ENCODE peak calls at places on chromosome 18, in five cellular contexts. Q is neural progenitor cell, W is H1, D is HepG2, H is GM12878. M is an unnamed sample.

GRCh38 chr18:10095356-10095755 is 181.5 kb downstream of the VAPA start:
- DNase-seq in W (no peak), H (no peak), Q (no peak), D (no peak), M (no peak)

GRCh38 chr18:23994361-23994902 is 20.1 kb upstream of the TTC39C start:
- DNase-seq in D (peak; percentile 52), H (no peak), Q (peak; percentile 21), W (no peak), M (no peak)

GRCh38 chr18:55487997-55488396 is 100.0 kb downstream of the TCF4 start:
- DNase-seq in D (no peak), H (no peak), W (no peak), Q (no peak), M (no peak)

GRCh38 chr18:23137788-23138216 is 2.5 kb downstream of the CABLES1 start:
- DNase-seq in D (no peak), W (no peak), H (no peak), Q (no peak), M (no peak)

GRCh38 chr18:26436176-26437031 is 111.9 kb downstream of the KCTD1 start:
- DNase-seq in H (no peak), D (peak; percentile 34), Q (no peak), W (peak; percentile 38), M (no peak)

GRCh38 chr18:59718108-59719057 is 21.2 kb upstream of the CCBE1 start:
- DNase-seq in Q (no peak), D (no peak), H (no peak), W (no peak), M (no peak)

GRCh38 chr18:55695091-55695490 is 107.1 kb upstream of the TCF4 start:
- DNase-seq in D (no peak), W (no peak), H (no peak), Q (no peak), M (no peak)

GRCh38 chr18:22650247-22650646 is 232.5 kb upstream of the CTAGE1 start:
- DNase-seq in D (no peak), H (no peak), W (no peak), Q (no peak), M (no peak)

GRCh38 chr18:62494764-62495163 is 28.1 kb upstream of the ZCCHC2 start:
- DNase-seq in D (no peak), W (no peak), H (no peak), Q (no peak), M (no peak)

GRCh38 chr18:43170586-43170985 is 55.1 kb upstream of the RIT2 start:
- DNase-seq in D (no peak), H (no peak), Q (no peak), W (no peak), M (no peak)

GRCh38 chr18:36269157-36269556 is 28.4 kb upstream of the FHOD3 start:
- DNase-seq in Q (no peak), D (no peak), H (no peak), W (no peak), M (no peak)

GRCh38 chr18:8946046-8946838 is 156.3 kb upstream of the NDUFV2 start:
- DNase-seq in D (no peak), H (no peak), W (no peak), Q (no peak), M (no peak)

GRCh38 chr18:33946322-33946721 is 278.4 kb downstream of the NOL4 start:
- DNase-seq in H (no peak), Q (no peak), D (no peak), W (no peak), M (no peak)

GRCh38 chr18:37385846-37386435 is 179.7 kb downstream of the CELF4 start:
- DNase-seq in H (no peak), Q (peak; percentile 56), W (no peak), D (peak; percentile 13), M (no peak)

GRCh38 chr18:47163241-47163640 is 12.9 kb downstream of the IER3IP1 start:
- DNase-seq in W (no peak), D (no peak), H (no peak), Q (no peak), M (no peak)

GRCh38 chr18:61703508-61703907 is 189.3 kb downstream of the RNF152 start:
- DNase-seq in D (no peak), H (no peak), W (no peak), Q (no peak), M (no peak)

GRCh38 chr18:10205136-10205535 is 249.3 kb upstream of the APCDD1 start:
- DNase-seq in H (no peak), D (no peak), W (no peak), Q (no peak), M (no peak)

GRCh38 chr18:13321923-13322322 is 103.4 kb downstream of the LDLRAD4 start:
- DNase-seq in W (no peak), H (no peak), Q (no peak), D (no peak), M (no peak)

GRCh38 chr18:75491361-75491760 is 63.9 kb upstream of the SMIM21 start:
- DNase-seq in Q (no peak), W (no peak), D (no peak), H (no peak), M (no peak)

GRCh38 chr18:9008709-9009635 is 93.5 kb upstream of the NDUFV2 start:
- DNase-seq in W (no peak), Q (no peak), H (no peak), D (no peak), M (no peak)

GRCh38 chr18:43627833-43628370 is 350.6 kb upstream of the SYT4 start:
- DNase-seq in Q (no peak), H (no peak), D (no peak), W (no peak), M (no peak)

GRCh38 chr18:2988041-2988794 is 24.7 kb downstream of the LPIN2 start:
- DNase-seq in Q (no peak), D (no peak), H (no peak), W (no peak), M (no peak)

GRCh38 chr18:27185025-27185763 is at the start of gene CHST9:
- DNase-seq in H (no peak), D (no peak), Q (peak; percentile 73), W (peak; percentile 80), M (no peak)

GRCh38 chr18:78080761-78081160 is 831.1 kb downstream of the GALR1 start:
- DNase-seq in H (no peak), Q (no peak), D (no peak), W (no peak), M (no peak)

GRCh38 chr18:34028341-34028740 is 196.4 kb downstream of the NOL4 start:
- DNase-seq in Q (no peak), H (no peak), D (no peak), W (no peak), M (no peak)

GRCh38 chr18:413263-413662 is 87.2 kb downstream of the COLEC12 start:
- DNase-seq in D (no peak), H (no peak), Q (no peak), W (no peak), M (no peak)

GRCh38 chr18:23844991-23845680 is 155.9 kb downstream of the LAMA3 start:
- DNase-seq in Q (peak; percentile 52), D (no peak), W (no peak), H (no peak), M (no peak)

GRCh38 chr18:54945726-54946125 is 13.5 kb downstream of the CCDC68 start:
- DNase-seq in Q (no peak), W (no peak), D (peak; percentile 29), H (no peak), M (no peak)

GRCh38 chr18:47458483-47458882 is 207.0 kb upstream of the SKOR2 start:
- DNase-seq in Q (no peak), H (no peak), D (no peak), W (no peak), M (no peak)

GRCh38 chr18:48955528-48956261 is 4.9 kb upstream of the SMAD7 start:
- DNase-seq in W (no peak), Q (peak; percentile 42), D (no peak), H (no peak), M (no peak)

GRCh38 chr18:5237083-5237722 is 40.1 kb upstream of the AKAIN1 start:
- DNase-seq in W (no peak), H (no peak), D (peak; percentile 30), Q (no peak), M (no peak)

GRCh38 chr18:9475643-9476580 is 599 bp downstream of the RALBP1 start:
- DNase-seq in W (no peak), Q (no peak), H (no peak), D (no peak), M (peak; percentile 30)

GRCh38 chr18:53797998-53798397 is 426.5 kb downstream of the MBD2 start:
- DNase-seq in Q (no peak), D (no peak), H (no peak), W (no peak), M (no peak)

GRCh38 chr18:74616494-74616893 is 18.8 kb downstream of the ZNF407 start:
- DNase-seq in Q (no peak), D (no peak), W (no peak), H (no peak), M (no peak)

GRCh38 chr18:34821669-34822210 is 111.6 kb downstream of the DTNA start:
- DNase-seq in Q (no peak), H (no peak), D (peak; percentile 38), W (no peak), M (no peak)

GRCh38 chr18:31633416-31634330 is 42.0 kb downstream of the TTR start:
- DNase-seq in D (no peak), W (no peak), H (no peak), Q (no peak), M (no peak)

GRCh38 chr18:46958209-46958608 is 40.8 kb downstream of the KATNAL2 start:
- DNase-seq in Q (no peak), W (no peak), H (no peak), D (no peak), M (no peak)

GRCh38 chr18:80105369-80106167 is 3.5 kb upstream of the ADNP2 start:
- DNase-seq in D (no peak), H (peak; percentile 55), W (no peak), Q (no peak), M (no peak)
- H3K27ac ChIP-seq in D (no peak overlapping the region), H (no peak overlapping the region), W (no peak overlapping the region), Q (no peak overlapping the region), M (no peak overlapping the region)

GRCh38 chr18:71729611-71730010 is 814.5 kb downstream of the CBLN2 start:
- DNase-seq in D (no peak), W (no peak), Q (no peak), H (no peak), M (no peak)
- TF ChIP-seq CTCF in D (no peak), W (no peak), Q (no peak), H (no peak), M (no peak)

DNA sequence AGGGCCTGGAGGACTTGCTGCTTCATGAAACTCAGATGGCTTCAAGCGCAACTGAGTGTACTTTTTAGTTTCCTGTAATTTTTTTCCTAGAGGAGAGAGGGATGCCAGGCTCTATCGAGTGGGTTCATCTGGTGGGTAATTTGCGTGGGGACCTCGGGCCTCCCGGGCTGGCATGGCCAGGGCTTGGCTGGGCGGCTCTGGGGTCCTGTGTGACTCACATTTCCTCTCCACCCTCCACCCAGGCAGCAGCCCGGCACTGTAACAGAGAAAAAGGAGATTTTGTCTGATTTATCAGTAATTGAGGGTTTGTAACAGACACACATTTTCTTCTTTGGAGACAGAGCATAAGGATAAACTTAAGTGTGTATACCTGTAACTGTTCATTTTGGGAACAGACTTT is 64.2 kb downstream of the NFATC1 start:
- DNase-seq in D (no peak), H (no peak), W (no peak), Q (no peak), M (no peak)
- H3K4me2 ChIP-seq in D (no peak overlapping the region), H (peak overlapping the region; percentile 88), W (no peak overlapping the region), Q (no peak overlapping the region), M (no peak overlapping the region)

GRCh38 chr18:58263055-58263732 is 219.2 kb downstream of the NEDD4L start:
- DNase-seq in Q (no peak), D (no peak), H (no peak), W (no peak), M (no peak)
- H3K27ac ChIP-seq in Q (no peak overlapping the region), D (no peak overlapping the region), H (no peak overlapping the region), W (no peak overlapping the region), M (no peak overlapping the region)

GRCh38 chr18:11859903-11860407 is 8.7 kb downstream of the CHMP1B start:
- DNase-seq in W (peak; percentile 32), Q (no peak), H (no peak), D (peak; percentile 83), M (no peak)
- TF ChIP-seq CTCF in W (peak; percentile 40), Q (no peak), H (no peak), D (peak; percentile 14), M (no peak)

M was measured in DND-41.